ENCODE peak calls at places on chromosomes 1 and 21, in four cellular contexts. K is A673, O is GM12865, Z is left lung. H is an unnamed sample.

GRCh38 chr1:6246497-6247295 is 2.7 kb downstream of the HES3 start:
- DNase-seq in Z (peak), O (peak), K (peak), H (peak)

GRCh38 chr1:92736395-92736794 is 48.5 kb downstream of the EVI5 start:
- DNase-seq in K (peak), Z (no peak), O (peak), H (no peak)

GRCh38 chr1:182080955-182081582 is 19.6 kb upstream of the ZNF648 start:
- DNase-seq in O (peak), K (peak), Z (no peak), H (peak)

GRCh38 chr21:38794978-38795377 is 10.8 kb upstream of the ETS2 start:
- DNase-seq in O (no peak), K (no peak), Z (no peak), H (no peak)

GRCh38 chr1:35748326-35748725 is 21.5 kb downstream of the CLSPN start:
- DNase-seq in O (no peak), Z (no peak), K (no peak), H (no peak)

GRCh38 chr1:90000934-90001676 is 6.2 kb downstream of the ZNF326 start:
- DNase-seq in K (peak), Z (no peak), O (peak), H (no peak)

GRCh38 chr1:201262963-201263608 is 20.2 kb upstream of the PKP1 start:
- DNase-seq in O (no peak), K (no peak), Z (no peak), H (peak)

GRCh38 chr1:55425310-55425930 is 210.3 kb upstream of the USP24 start:
- DNase-seq in Z (no peak), O (no peak), K (no peak), H (no peak)

GRCh38 chr21:46081862-46082637 is 15.9 kb upstream of the COL6A2 start:
- DNase-seq in O (no peak), K (no peak), Z (peak), H (no peak)

GRCh38 chr21:16455978-16456377 is 726.2 kb downstream of the USP25 start:
- DNase-seq in Z (no peak), O (no peak), K (no peak), H (no peak)

GRCh38 chr21:8989883-8990325 is 1531.5 kb upstream of the TPTE start:
- DNase-seq in O (no peak), K (no peak), Z (peak), H (peak)

GRCh38 chr1:36217667-36218066 is 6.6 kb upstream of the THRAP3 start:
- DNase-seq in Z (no peak), K (no peak), O (no peak), H (no peak)

GRCh38 chr1:171140466-171140865 is 44.6 kb upstream of the FMO2 start:
- DNase-seq in K (no peak), O (no peak), Z (no peak), H (no peak)

GRCh38 chr1:92483442-92484170 is 3.1 kb downstream of the GFI1 start:
- DNase-seq in K (peak), Z (peak), O (peak), H (peak)

GRCh38 chr1:171785766-171786165 is 4.3 kb downstream of the METTL13 start:
- DNase-seq in K (no peak), Z (no peak), O (no peak), H (no peak)

DNA sequence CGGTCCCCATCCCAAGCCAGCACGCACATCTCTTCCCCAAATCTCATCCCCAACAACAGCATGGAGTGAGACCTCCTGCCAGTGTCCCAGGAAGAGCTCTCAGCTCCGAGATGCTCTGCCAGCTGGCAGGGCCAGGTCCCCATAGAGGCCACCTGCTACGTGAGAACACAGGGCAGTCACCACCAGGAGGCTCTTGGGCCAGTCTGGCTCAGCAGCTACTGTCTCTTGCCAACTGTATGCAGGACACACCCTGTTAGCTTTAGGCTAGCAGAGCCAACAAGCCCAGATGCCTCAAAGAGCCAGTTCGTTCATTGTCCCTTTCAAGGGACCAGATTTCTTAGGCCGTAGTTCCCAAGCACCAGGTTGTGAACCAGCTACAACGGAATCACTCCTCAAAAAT is 36.9 kb downstream of the FBXO2 start:
- DNase-seq in K (no peak), Z (no peak), O (no peak), H (no peak)
- TF ChIP-seq CTCF in K (no peak), Z (no peak), O (no peak), H (peak)

DNA sequence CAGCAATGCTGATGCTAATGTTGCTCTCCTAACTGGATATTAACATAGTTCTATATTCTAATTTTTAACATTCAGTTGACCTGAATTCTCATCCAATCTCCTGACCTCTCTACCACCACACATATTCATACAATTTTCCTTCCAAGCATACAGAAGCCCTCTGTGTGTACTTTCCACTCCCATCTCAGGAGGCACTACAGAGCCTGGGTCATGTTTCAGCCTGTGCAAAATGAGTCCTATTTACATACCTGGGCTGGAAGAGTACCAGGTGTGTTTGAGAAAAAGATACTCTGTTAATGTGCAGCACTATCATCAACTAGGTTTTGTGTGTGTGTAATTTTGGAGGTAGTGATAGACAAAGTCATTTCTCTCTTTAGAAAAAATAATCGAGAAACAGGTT is 486.3 kb downstream of the NEGR1 start:
- DNase-seq in Z (no peak), K (no peak), O (no peak), H (no peak)
- TF ChIP-seq CTCF in Z (no peak), K (no peak), O (no peak), H (peak)

DNA sequence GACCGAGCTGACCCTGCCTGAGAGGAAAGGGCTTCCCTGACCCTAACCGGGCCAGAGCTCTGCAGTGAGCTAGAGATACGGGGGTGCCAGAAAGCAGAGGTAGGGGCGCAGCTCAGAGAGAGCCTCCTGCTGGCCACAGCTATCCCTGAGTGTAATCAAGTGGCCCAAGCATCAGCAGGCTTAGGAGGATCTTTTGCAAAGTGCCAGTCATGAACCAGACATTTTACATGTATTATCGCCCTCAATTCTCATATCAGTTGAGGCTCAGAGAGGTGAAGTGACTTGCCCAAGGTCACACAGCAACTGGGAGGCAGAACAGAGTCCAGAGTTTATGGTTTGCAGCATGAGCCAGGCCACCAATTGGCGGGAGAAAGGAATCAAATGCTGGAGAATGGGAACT is 7.0 kb upstream of the ID3 start:
- DNase-seq in K (no peak), O (no peak), Z (no peak), H (peak)
- TF ChIP-seq CTCF in K (peak), O (peak), Z (no peak), H (peak)

DNA sequence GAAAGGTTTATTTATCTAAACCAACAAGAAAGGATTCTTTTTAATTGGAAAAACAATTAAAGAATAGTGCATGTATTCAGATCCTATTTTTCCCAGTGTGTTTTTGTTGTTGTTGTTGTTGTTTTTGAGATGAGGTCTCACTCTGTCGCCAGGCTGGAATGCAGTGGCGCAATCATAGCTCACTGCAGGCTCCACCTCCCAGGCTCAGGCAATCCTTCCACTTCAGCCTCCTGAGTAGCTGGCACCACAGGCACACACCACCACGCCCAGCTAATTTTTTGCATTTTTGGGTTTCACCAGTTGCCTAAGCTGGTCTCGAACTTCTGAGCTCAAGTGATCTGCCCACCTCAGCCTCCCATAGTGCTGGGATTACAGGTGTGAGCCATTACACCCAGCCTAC is 22.1 kb downstream of the NEK2 start:
- DNase-seq in Z (no peak), K (no peak), O (no peak), H (no peak)
- TF ChIP-seq CTCF in Z (no peak), K (no peak), O (no peak), H (no peak)

DNA sequence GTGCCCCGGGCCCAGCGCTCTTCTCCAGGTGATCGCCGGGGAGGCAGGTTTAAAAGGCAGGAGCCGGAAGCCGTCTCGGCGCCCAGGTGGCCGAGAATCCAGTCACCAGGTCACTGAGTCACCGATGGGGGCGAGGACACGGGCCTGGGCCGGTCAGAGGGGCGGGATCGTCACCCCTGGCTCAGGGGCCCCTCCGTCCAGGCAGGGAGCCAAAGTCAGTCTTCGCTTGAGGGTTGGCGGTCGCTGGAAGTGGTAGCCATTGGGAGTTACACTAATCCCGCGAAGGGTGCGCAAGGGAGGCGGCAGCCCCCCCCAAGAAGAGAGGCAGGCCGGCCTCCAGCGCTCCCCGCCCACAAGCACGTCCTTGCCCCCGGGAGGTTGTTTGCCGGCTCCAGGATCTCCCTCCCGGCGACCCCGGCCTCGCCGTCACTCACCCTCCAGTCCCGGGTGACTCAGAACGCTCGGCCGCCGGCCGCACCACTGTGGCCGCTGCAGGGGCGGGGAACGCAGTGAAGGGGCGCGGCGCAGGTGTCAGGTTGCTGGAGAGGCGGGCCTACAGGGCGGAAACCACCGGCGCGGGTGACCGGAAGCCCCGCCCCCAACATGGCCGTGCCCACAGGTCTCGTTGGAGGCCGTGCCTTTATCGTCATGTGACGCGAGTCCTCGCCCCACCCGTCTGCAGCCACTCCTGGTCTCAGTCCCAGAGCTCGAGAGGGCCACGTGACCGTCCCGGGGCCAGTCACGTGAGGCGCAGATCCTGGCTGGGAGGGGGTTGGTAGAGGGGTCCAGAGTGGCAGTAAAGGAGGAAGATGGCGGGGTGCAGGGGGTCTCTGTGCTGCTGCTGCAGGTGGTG is at the start of the genes CLCN6 and MTHFR:
- DNase-seq in Z (peak), O (peak), K (peak), H (peak)
- TF ChIP-seq CTCF in Z (no peak), O (no peak), K (no peak), H (no peak)

H was measured in endodermal cell.